ENCODE peak calls at places on chromosomes 2 and 18, in ten cellular contexts. One of them, this sample, is unnamed.
A peak's percentile ranks its signal among the peaks of the same experiment; 100 is the strongest.

GRCh38 chr2:171365778-171366177 is 68.0 kb downstream of the METTL8 start:
- DNase-seq in left ventricle myocardium inferior: no peak
- DNase-seq in RWPE1: no peak
- DNase-seq in heart right ventricle: no peak
- DNase-seq in uterus: no peak
- DNase-seq in A549: no peak
- DNase-seq in tibial artery: no peak
- DNase-seq in PC-9: no peak
- DNase-seq in psoas muscle: no peak
- DNase-seq in lower lobe of right lung: no peak
- DNase-seq in this sample: no peak

GRCh38 chr2:69222984-69223658 is 163.9 kb downstream of the GFPT1 start:
- DNase-seq in left ventricle myocardium inferior: peak; percentile 64
- DNase-seq in RWPE1: no peak
- DNase-seq in heart right ventricle: peak; percentile 62
- DNase-seq in uterus: no peak
- DNase-seq in A549: no peak
- DNase-seq in tibial artery: peak; percentile 91
- DNase-seq in PC-9: no peak
- DNase-seq in psoas muscle: peak; percentile 48
- DNase-seq in lower lobe of right lung: no peak
- DNase-seq in this sample: no peak

GRCh38 chr18:46199515-46200147 is 95.4 kb downstream of the HAUS1 start:
- DNase-seq in left ventricle myocardium inferior: no peak
- DNase-seq in RWPE1: peak; percentile 5
- DNase-seq in heart right ventricle: no peak
- DNase-seq in uterus: no peak
- DNase-seq in A549: peak; percentile 33
- DNase-seq in tibial artery: no peak
- DNase-seq in PC-9: peak; percentile 91
- DNase-seq in psoas muscle: no peak
- DNase-seq in lower lobe of right lung: no peak
- DNase-seq in this sample: no peak

GRCh38 chr18:63079114-63079513 is 240.5 kb downstream of the BCL2 start:
- DNase-seq in left ventricle myocardium inferior: no peak
- DNase-seq in RWPE1: no peak
- DNase-seq in heart right ventricle: no peak
- DNase-seq in uterus: no peak
- DNase-seq in A549: no peak
- DNase-seq in tibial artery: no peak
- DNase-seq in PC-9: no peak
- DNase-seq in psoas muscle: no peak
- DNase-seq in lower lobe of right lung: no peak
- DNase-seq in this sample: no peak

GRCh38 chr2:103235283-103235682 is 473.5 kb downstream of the TMEM182 start:
- DNase-seq in left ventricle myocardium inferior: no peak
- DNase-seq in RWPE1: no peak
- DNase-seq in heart right ventricle: no peak
- DNase-seq in uterus: no peak
- DNase-seq in A549: no peak
- DNase-seq in tibial artery: no peak
- DNase-seq in PC-9: no peak
- DNase-seq in psoas muscle: no peak
- DNase-seq in lower lobe of right lung: no peak
- DNase-seq in this sample: no peak

GRCh38 chr2:134570676-134571075 is 148.1 kb downstream of the TMEM163 start:
- DNase-seq in left ventricle myocardium inferior: no peak
- DNase-seq in RWPE1: no peak
- DNase-seq in heart right ventricle: no peak
- DNase-seq in uterus: no peak
- DNase-seq in A549: no peak
- DNase-seq in tibial artery: no peak
- DNase-seq in PC-9: no peak
- DNase-seq in psoas muscle: no peak
- DNase-seq in lower lobe of right lung: no peak
- DNase-seq in this sample: no peak

GRCh38 chr2:122136071-122136470 is 380.6 kb downstream of the TSN start:
- DNase-seq in left ventricle myocardium inferior: no peak
- DNase-seq in RWPE1: peak; percentile 14
- DNase-seq in heart right ventricle: no peak
- DNase-seq in uterus: no peak
- DNase-seq in A549: peak; percentile 27
- DNase-seq in tibial artery: no peak
- DNase-seq in PC-9: no peak
- DNase-seq in psoas muscle: no peak
- DNase-seq in lower lobe of right lung: no peak
- DNase-seq in this sample: no peak

GRCh38 chr18:8367217-8367988 is 241.8 kb upstream of the RAB12 start:
- DNase-seq in left ventricle myocardium inferior: no peak
- DNase-seq in RWPE1: peak; percentile 23
- DNase-seq in heart right ventricle: peak; percentile 11
- DNase-seq in uterus: peak; percentile 26
- DNase-seq in A549: no peak
- DNase-seq in tibial artery: no peak
- DNase-seq in PC-9: no peak
- DNase-seq in psoas muscle: peak; percentile 39
- DNase-seq in lower lobe of right lung: peak; percentile 62
- DNase-seq in this sample: no peak

DNA sequence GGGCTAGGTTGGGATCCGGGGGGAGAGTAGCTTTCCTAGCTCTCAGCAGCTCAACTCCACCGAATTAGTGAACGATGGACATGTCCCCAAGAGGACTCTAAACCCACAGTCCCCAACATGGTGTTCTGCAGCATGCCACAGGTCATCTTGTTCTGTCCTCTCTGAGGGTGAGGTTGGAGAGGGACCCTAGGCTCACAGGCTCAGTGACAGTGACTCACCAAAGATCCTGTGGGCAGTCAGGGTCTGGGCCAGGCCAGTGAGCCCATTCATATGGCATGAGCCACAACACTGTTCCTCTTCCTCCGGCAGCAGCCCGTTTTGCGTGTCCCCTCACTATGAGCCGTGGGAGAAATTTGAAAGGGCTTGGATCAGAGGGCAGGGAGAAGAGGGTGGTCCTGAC is 2.8 kb upstream of the SLC20A1 start:
- DNase-seq in left ventricle myocardium inferior: no peak
- DNase-seq in RWPE1: no peak
- DNase-seq in heart right ventricle: no peak
- DNase-seq in uterus: no peak
- DNase-seq in A549: no peak
- DNase-seq in tibial artery: no peak
- DNase-seq in PC-9: no peak
- DNase-seq in psoas muscle: no peak
- DNase-seq in lower lobe of right lung: no peak
- DNase-seq in this sample: no peak
- H3K27ac ChIP-seq in left ventricle myocardium inferior: no peak overlapping the region
- H3K27ac ChIP-seq in RWPE1: peak overlapping the region; percentile 19
- H3K27ac ChIP-seq in heart right ventricle: no peak overlapping the region
- H3K27ac ChIP-seq in uterus: no peak overlapping the region
- H3K27ac ChIP-seq in A549: peak overlapping the region; percentile 99
- H3K27ac ChIP-seq in tibial artery: no peak overlapping the region
- H3K27ac ChIP-seq in PC-9: peak overlapping the region; percentile 99
- H3K27ac ChIP-seq in psoas muscle: no peak overlapping the region
- H3K27ac ChIP-seq in lower lobe of right lung: no peak overlapping the region
- H3K27ac ChIP-seq in this sample: no peak overlapping the region

GRCh38 chr2:240451791-240452470 is 16.5 kb downstream of the GPC1 start:
- DNase-seq in left ventricle myocardium inferior: peak; percentile 12
- DNase-seq in RWPE1: no peak
- DNase-seq in heart right ventricle: no peak
- DNase-seq in uterus: no peak
- DNase-seq in A549: no peak
- DNase-seq in tibial artery: no peak
- DNase-seq in PC-9: no peak
- DNase-seq in psoas muscle: peak; percentile 17
- DNase-seq in lower lobe of right lung: peak; percentile 41
- DNase-seq in this sample: no peak

GRCh38 chr2:240449764-240450531 is 14.5 kb downstream of the GPC1 start:
- DNase-seq in left ventricle myocardium inferior: no peak
- DNase-seq in RWPE1: peak; percentile 90
- DNase-seq in heart right ventricle: no peak
- DNase-seq in uterus: no peak
- DNase-seq in A549: no peak
- DNase-seq in tibial artery: no peak
- DNase-seq in PC-9: no peak
- DNase-seq in psoas muscle: no peak
- DNase-seq in lower lobe of right lung: no peak
- DNase-seq in this sample: no peak

GRCh38 chr2:240451108-240451611 is 15.7 kb downstream of the GPC1 start:
- DNase-seq in left ventricle myocardium inferior: peak; percentile 18
- DNase-seq in RWPE1: no peak
- DNase-seq in heart right ventricle: no peak
- DNase-seq in uterus: no peak
- DNase-seq in A549: no peak
- DNase-seq in tibial artery: no peak
- DNase-seq in PC-9: no peak
- DNase-seq in psoas muscle: peak; percentile 26
- DNase-seq in lower lobe of right lung: peak; percentile 45
- DNase-seq in this sample: no peak

GRCh38 chr2:240448387-240449274 is 13.2 kb downstream of the GPC1 start:
- DNase-seq in left ventricle myocardium inferior: no peak
- DNase-seq in RWPE1: no peak
- DNase-seq in heart right ventricle: no peak
- DNase-seq in uterus: no peak
- DNase-seq in A549: no peak
- DNase-seq in tibial artery: no peak
- DNase-seq in PC-9: no peak
- DNase-seq in psoas muscle: no peak
- DNase-seq in lower lobe of right lung: no peak
- DNase-seq in this sample: no peak

DNA sequence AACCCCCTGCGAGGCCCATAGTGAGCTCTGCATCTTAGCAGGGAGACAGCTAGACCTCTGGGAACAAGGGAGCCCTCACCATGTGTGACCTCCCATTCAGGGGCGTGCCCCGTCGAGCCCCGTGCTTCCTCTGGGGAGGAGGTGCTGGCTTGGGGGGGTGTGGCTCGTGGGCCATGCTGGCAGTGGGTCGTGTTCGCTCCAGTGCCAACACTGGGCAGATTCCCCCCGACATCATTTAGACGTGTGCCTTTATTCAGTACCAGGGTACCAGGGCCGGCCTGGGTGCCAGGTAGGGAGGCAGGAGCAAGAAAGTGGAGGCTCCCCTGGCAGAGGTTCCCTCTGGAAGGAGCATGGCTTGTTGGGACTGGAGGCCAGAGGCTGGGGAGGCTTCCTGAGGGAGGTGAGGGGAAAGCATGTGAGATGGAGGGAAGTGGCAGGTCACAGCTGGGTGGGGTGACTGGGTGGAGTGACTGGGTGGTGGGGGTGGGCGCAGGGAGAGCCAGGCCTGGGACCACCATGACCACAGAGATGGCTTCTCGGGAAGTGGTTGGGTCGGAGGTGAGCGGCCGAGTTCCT is 15.2 kb downstream of the GPC1 start:
- DNase-seq in left ventricle myocardium inferior: no peak
- DNase-seq in RWPE1: no peak
- DNase-seq in heart right ventricle: no peak
- DNase-seq in uterus: no peak
- DNase-seq in A549: no peak
- DNase-seq in tibial artery: no peak
- DNase-seq in PC-9: no peak
- DNase-seq in psoas muscle: peak; percentile 14
- DNase-seq in lower lobe of right lung: peak; percentile 39
- DNase-seq in this sample: no peak
- H3K27ac ChIP-seq in left ventricle myocardium inferior: peak overlapping the region; percentile 19
- H3K27ac ChIP-seq in RWPE1: peak overlapping the region; percentile 100
- H3K27ac ChIP-seq in heart right ventricle: no peak overlapping the region
- H3K27ac ChIP-seq in uterus: no peak overlapping the region
- H3K27ac ChIP-seq in A549: no peak overlapping the region
- H3K27ac ChIP-seq in tibial artery: no peak overlapping the region
- H3K27ac ChIP-seq in PC-9: no peak overlapping the region
- H3K27ac ChIP-seq in psoas muscle: peak overlapping the region; percentile 46
- H3K27ac ChIP-seq in lower lobe of right lung: no peak overlapping the region
- H3K27ac ChIP-seq in this sample: peak overlapping the region; percentile 44

DNA sequence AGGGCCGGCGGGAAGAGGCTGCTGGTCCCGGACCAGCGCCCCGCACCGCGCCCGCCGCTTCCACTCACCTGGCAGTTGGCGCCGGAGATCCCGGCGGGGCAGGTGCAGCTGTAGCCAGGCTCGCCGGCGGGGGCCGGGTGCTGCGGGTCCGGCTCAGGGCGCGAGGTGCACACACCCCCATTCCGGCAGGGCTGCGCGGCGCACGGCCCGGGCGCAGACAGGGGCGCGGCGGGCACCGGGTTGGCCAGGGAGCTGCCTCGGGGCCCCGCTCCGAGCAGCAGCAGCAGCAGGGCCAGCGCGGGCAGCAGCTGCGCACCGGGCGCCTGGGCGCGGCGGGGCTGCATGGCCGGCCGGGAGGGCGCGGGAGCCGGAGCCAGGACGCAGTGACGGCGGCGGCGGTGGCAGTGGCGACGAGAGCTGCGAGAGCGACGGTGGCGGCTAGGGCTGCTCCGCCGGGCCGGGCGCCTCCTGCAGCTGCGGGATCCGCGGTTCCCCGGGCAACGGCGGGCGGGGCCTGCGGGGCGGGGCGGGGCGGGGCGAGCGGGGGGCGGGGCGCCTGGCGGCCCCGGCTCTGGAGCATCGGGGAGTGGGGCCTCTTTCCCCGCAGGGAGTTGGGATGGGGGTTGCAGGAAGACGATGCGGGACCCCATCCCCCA is at the start of gene DNER:
- DNase-seq in left ventricle myocardium inferior: no peak
- DNase-seq in RWPE1: peak; percentile 63
- DNase-seq in heart right ventricle: no peak
- DNase-seq in uterus: no peak
- DNase-seq in A549: peak; percentile 35
- DNase-seq in tibial artery: no peak
- DNase-seq in PC-9: no peak
- DNase-seq in psoas muscle: peak; percentile 35
- DNase-seq in lower lobe of right lung: peak; percentile 48
- DNase-seq in this sample: peak; percentile 79
- H3K27ac ChIP-seq in left ventricle myocardium inferior: peak within 1 kb of the TSS; percentile 23
- H3K27ac ChIP-seq in RWPE1: no peak within 1 kb of the TSS
- H3K27ac ChIP-seq in heart right ventricle: no peak within 1 kb of the TSS
- H3K27ac ChIP-seq in uterus: no peak within 1 kb of the TSS
- H3K27ac ChIP-seq in A549: no peak within 1 kb of the TSS
- H3K27ac ChIP-seq in tibial artery: no peak within 1 kb of the TSS
- H3K27ac ChIP-seq in PC-9: no peak within 1 kb of the TSS
- H3K27ac ChIP-seq in psoas muscle: no peak within 1 kb of the TSS
- H3K27ac ChIP-seq in lower lobe of right lung: no peak within 1 kb of the TSS
- H3K27ac ChIP-seq in this sample: peak within 1 kb of the TSS; percentile 73

GRCh38 chr2:240780023-240780831 is 39.8 kb downstream of the KIF1A start:
- DNase-seq in left ventricle myocardium inferior: no peak
- DNase-seq in RWPE1: no peak
- DNase-seq in heart right ventricle: no peak
- DNase-seq in uterus: no peak
- DNase-seq in A549: no peak
- DNase-seq in tibial artery: no peak
- DNase-seq in PC-9: no peak
- DNase-seq in psoas muscle: no peak
- DNase-seq in lower lobe of right lung: no peak
- DNase-seq in this sample: no peak

GRCh38 chr2:240778426-240778825 is 41.6 kb downstream of the KIF1A start:
- DNase-seq in left ventricle myocardium inferior: no peak
- DNase-seq in RWPE1: no peak
- DNase-seq in heart right ventricle: no peak
- DNase-seq in uterus: no peak
- DNase-seq in A549: no peak
- DNase-seq in tibial artery: no peak
- DNase-seq in PC-9: no peak
- DNase-seq in psoas muscle: no peak
- DNase-seq in lower lobe of right lung: no peak
- DNase-seq in this sample: no peak

GRCh38 chr2:240774856-240775255 is 45.2 kb downstream of the KIF1A start:
- DNase-seq in left ventricle myocardium inferior: no peak
- DNase-seq in RWPE1: no peak
- DNase-seq in heart right ventricle: no peak
- DNase-seq in uterus: no peak
- DNase-seq in A549: no peak
- DNase-seq in tibial artery: no peak
- DNase-seq in PC-9: no peak
- DNase-seq in psoas muscle: no peak
- DNase-seq in lower lobe of right lung: no peak
- DNase-seq in this sample: no peak

GRCh38 chr2:240777416-240778212 is 42.4 kb downstream of the KIF1A start:
- DNase-seq in left ventricle myocardium inferior: no peak
- DNase-seq in RWPE1: no peak
- DNase-seq in heart right ventricle: no peak
- DNase-seq in uterus: no peak
- DNase-seq in A549: no peak
- DNase-seq in tibial artery: no peak
- DNase-seq in PC-9: no peak
- DNase-seq in psoas muscle: no peak
- DNase-seq in lower lobe of right lung: no peak
- DNase-seq in this sample: no peak

GRCh38 chr2:240775911-240776310 is 44.1 kb downstream of the KIF1A start:
- DNase-seq in left ventricle myocardium inferior: no peak
- DNase-seq in RWPE1: no peak
- DNase-seq in heart right ventricle: peak; percentile 15
- DNase-seq in uterus: no peak
- DNase-seq in A549: no peak
- DNase-seq in tibial artery: no peak
- DNase-seq in PC-9: no peak
- DNase-seq in psoas muscle: no peak
- DNase-seq in lower lobe of right lung: no peak
- DNase-seq in this sample: no peak
- H3K27ac ChIP-seq in left ventricle myocardium inferior: no peak overlapping the region
- H3K27ac ChIP-seq in RWPE1: no peak overlapping the region
- H3K27ac ChIP-seq in heart right ventricle: no peak overlapping the region
- H3K27ac ChIP-seq in uterus: no peak overlapping the region
- H3K27ac ChIP-seq in A549: no peak overlapping the region
- H3K27ac ChIP-seq in tibial artery: no peak overlapping the region
- H3K27ac ChIP-seq in PC-9: no peak overlapping the region
- H3K27ac ChIP-seq in psoas muscle: no peak overlapping the region
- H3K27ac ChIP-seq in lower lobe of right lung: no peak overlapping the region
- H3K27ac ChIP-seq in this sample: no peak overlapping the region

This sample was measured in caudate nucleus.